ENCODE peak calls at places on chromosomes 11 and 22, in five cellular contexts. P is HepG2, U is H1, N is K562, C is GM12878. J is an unnamed sample.

GRCh38 chr11:196786-197731 is 4.2 kb downstream of the SCGB1C1 start:
- DNase-seq in P (no peak), U (peak; percentile 33), N (no peak), C (no peak), J (no peak)

GRCh38 chr11:7436146-7436545 is 49.2 kb upstream of the OLFML1 start:
- DNase-seq in P (no peak), U (no peak), N (no peak), C (no peak), J (no peak)

GRCh38 chr11:13772223-13773046 is 104.0 kb downstream of the FAR1 start:
- DNase-seq in P (peak; percentile 58), U (peak; percentile 55), N (peak; percentile 24), C (peak; percentile 11), J (peak; percentile 39)

GRCh38 chr11:1224491-1225385 is 1.9 kb downstream of the MUC5B start:
- DNase-seq in P (no peak), U (peak; percentile 54), N (no peak), C (no peak), J (peak; percentile 28)

GRCh38 chr11:1803246-1803645 is 31.5 kb upstream of the SYT8 start:
- DNase-seq in P (no peak), U (no peak), N (no peak), C (no peak), J (no peak)

GRCh38 chr22:30270841-30271240 is 4.2 kb upstream of the OSM start:
- DNase-seq in P (no peak), U (no peak), N (peak; percentile 59), C (no peak), J (no peak)

GRCh38 chr22:37260939-37261338 is 16.9 kb upstream of the RAC2 start:
- DNase-seq in P (peak; percentile 25), U (peak; percentile 78), N (peak; percentile 70), C (no peak), J (peak; percentile 84)

GRCh38 chr11:35304393-35304790 is 115.0 kb downstream of the SLC1A2 start:
- DNase-seq in P (peak; percentile 25), U (no peak), N (no peak), C (no peak), J (no peak)

GRCh38 chr11:121024989-121025388 is 1.1 kb downstream of the TBCEL start:
- DNase-seq in P (peak; percentile 30), U (no peak), N (no peak), C (no peak), J (no peak)

GRCh38 chr22:33393432-33393831 is 335.3 kb upstream of the SYN3 start:
- DNase-seq in P (peak; percentile 58), U (no peak), N (no peak), C (no peak), J (no peak)

GRCh38 chr22:24357547-24357946 is 69.9 kb upstream of the ADORA2A start:
- DNase-seq in P (no peak), U (no peak), N (no peak), C (no peak), J (no peak)

GRCh38 chr11:117011541-117011908 is 86.7 kb downstream of the SIK3 start:
- DNase-seq in P (no peak), U (no peak), N (no peak), C (no peak), J (no peak)

GRCh38 chr11:115498354-115498753 is 5.9 kb downstream of the CADM1 start:
- DNase-seq in P (no peak), U (no peak), N (no peak), C (no peak), J (no peak)

GRCh38 chr11:132028380-132029240 is 658.2 kb downstream of the NTM start:
- DNase-seq in P (peak; percentile 16), U (no peak), N (peak; percentile 14), C (no peak), J (peak; percentile 46)

GRCh38 chr22:44711701-44712100 is 9.7 kb downstream of the PRR5 start:
- DNase-seq in P (no peak), U (no peak), N (no peak), C (no peak), J (no peak)

GRCh38 chr11:57434640-57435546 is 8.0 kb upstream of the SLC43A3 start:
- DNase-seq in P (peak; percentile 94), U (no peak), N (no peak), C (no peak), J (no peak)

GRCh38 chr22:33829549-33830280 is 90.6 kb downstream of the LARGE1 start:
- DNase-seq in P (no peak), U (no peak), N (no peak), C (no peak), J (peak; percentile 18)

GRCh38 chr11:34633990-34634725 is 13.3 kb downstream of the EHF start:
- DNase-seq in P (peak; percentile 45), U (no peak), N (no peak), C (no peak), J (no peak)

GRCh38 chr11:61747389-61748285 is 4.8 kb upstream of the MYRF start:
- DNase-seq in P (peak; percentile 67), U (peak; percentile 94), N (peak; percentile 86), C (no peak), J (peak; percentile 95)

GRCh38 chr11:112380464-112380863 is 119.8 kb upstream of the PLET1 start:
- DNase-seq in P (no peak), U (no peak), N (no peak), C (no peak), J (no peak)

GRCh38 chr11:112377946-112378345 is 117.3 kb upstream of the PLET1 start:
- DNase-seq in P (no peak), U (no peak), N (no peak), C (no peak), J (no peak)

GRCh38 chr11:112369916-112370315 is 109.3 kb upstream of the PLET1 start:
- DNase-seq in P (no peak), U (no peak), N (no peak), C (no peak), J (no peak)

GRCh38 chr11:112369374-112369773 is 108.7 kb upstream of the PLET1 start:
- DNase-seq in P (no peak), U (no peak), N (no peak), C (no peak), J (no peak)

GRCh38 chr11:112374486-112375140 is 114.0 kb upstream of the PLET1 start:
- DNase-seq in P (no peak), U (no peak), N (no peak), C (no peak), J (no peak)
- TF ChIP-seq YY1 in P (no peak), U (no peak), N (no peak), C (no peak), J (no peak)

DNA sequence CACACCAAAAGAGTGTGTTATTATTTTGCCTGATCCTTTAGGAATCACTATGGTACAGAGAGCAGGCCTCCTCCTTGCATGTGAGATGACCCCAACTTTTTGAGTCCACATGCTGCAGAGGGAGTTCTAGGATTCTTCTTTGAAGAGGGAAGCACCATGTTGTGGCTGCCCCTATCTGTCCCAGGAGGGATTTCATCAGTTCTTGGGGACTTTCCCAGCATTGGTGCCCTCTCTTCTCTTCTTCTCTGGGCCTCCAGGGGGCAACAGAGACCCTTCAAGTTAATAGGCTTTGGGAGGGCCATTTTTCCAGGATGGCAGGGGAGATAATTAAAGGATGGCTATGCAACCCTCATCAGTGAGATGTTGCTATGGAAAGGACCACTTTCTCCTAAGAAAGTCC is 3.6 kb downstream of the MMP1 start:
- DNase-seq in P (peak; percentile 44), U (peak; percentile 58), N (peak; percentile 19), C (no peak), J (peak; percentile 15)
- TF ChIP-seq CHD2 in P (no peak), U (no peak), N (no peak), C (no peak), J (no peak)

GRCh38 chr22:39215430-39216142 is 29.2 kb downstream of the PDGFB start:
- DNase-seq in P (no peak), U (peak; percentile 67), N (peak; percentile 50), C (no peak), J (no peak)

GRCh38 chr22:39214383-39215069 is 30.3 kb downstream of the PDGFB start:
- DNase-seq in P (peak; percentile 58), U (peak; percentile 57), N (no peak), C (no peak), J (no peak)

GRCh38 chr22:39212721-39213376 is 31.9 kb downstream of the PDGFB start:
- DNase-seq in P (peak; percentile 52), U (peak; percentile 52), N (peak; percentile 35), C (no peak), J (no peak)

GRCh38 chr22:39215070-39215396 is 29.7 kb downstream of the PDGFB start:
- DNase-seq in P (no peak), U (peak; percentile 50), N (no peak), C (no peak), J (no peak)

DNA sequence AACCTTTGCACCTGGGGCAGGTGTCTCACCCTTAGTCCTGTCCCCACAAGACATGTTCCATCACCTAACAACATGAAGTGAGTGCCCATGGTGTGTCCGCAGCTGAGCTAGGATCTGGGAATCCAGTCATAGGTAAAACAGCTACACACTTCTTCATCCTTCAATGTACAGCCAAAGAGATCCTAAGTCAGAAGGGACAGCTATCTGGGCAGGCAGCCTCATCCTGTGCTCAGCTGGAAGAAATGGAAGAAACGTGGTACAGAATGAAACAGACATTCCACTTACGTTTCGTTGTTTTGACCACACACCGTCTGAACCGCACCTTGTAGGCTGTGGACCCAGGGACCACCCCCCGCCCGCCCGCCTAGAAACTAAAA is 30.8 kb downstream of the PDGFB start:
- DNase-seq in P (no peak), U (no peak), N (no peak), C (no peak), J (no peak)
- TF ChIP-seq YY1 in P (no peak), U (no peak), N (no peak), C (no peak), J (no peak)

GRCh38 chr11:119472186-119472855 is 49.3 kb upstream of the THY1 start:
- DNase-seq in P (peak; percentile 84), U (no peak), N (no peak), C (no peak), J (no peak)
- TF ChIP-seq CHD2 in P (no peak), U (no peak), N (no peak), C (no peak), J (no peak)

DNA sequence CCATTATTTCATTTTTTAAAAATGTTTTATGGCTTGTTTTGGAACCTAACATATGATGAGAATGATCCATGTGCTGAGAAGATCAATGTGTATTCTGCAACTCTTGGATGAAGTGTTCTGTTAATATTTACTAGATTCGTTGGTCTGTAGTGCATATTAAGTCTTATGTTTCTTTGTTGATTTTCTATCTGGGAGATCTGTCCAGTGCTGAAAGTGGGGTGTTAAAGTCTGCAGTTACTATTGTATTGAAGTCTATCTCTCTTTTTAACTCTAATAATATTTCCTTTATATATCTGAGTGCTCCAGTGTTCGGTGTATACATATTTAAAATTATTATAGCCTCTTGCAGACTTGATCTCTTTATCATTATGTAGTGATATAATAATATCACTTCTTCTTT is 11.9 kb downstream of the PATE3 start:
- DNase-seq in P (no peak), U (no peak), N (no peak), C (no peak), J (no peak)
- TF ChIP-seq YY1 in P (no peak), U (no peak), N (no peak), C (no peak), J (no peak)